ENCODE peak calls at places on chromosomes 11 and 22, in seven cellular contexts. N is HCT116, O is esophagus squamous epithelium, P is IMR-90, A is A549, Z is right lobe of liver, G is uterus. C is an unnamed sample.

GRCh38 chr11:44592125-44592643 is 26.7 kb downstream of the CD82 start:
- DNase-seq in P (peak), G (peak), Z (no peak), O (no peak), A (no peak), N (no peak), C (peak)

GRCh38 chr22:50150161-50151129 is 20.1 kb upstream of the PANX2 start:
- DNase-seq in A (no peak), P (peak), N (no peak), O (no peak), Z (no peak), G (no peak), C (no peak)

GRCh38 chr11:79314906-79315689 is 125.7 kb downstream of the TENM4 start:
- DNase-seq in G (no peak), O (no peak), A (no peak), N (no peak), P (peak), Z (no peak), C (no peak)

GRCh38 chr11:117625237-117625636 is 171.8 kb downstream of the DSCAML1 start:
- DNase-seq in A (no peak), P (no peak), Z (no peak), G (no peak), N (no peak), O (no peak), C (no peak)

GRCh38 chr22:33909075-33909458 is 11.2 kb downstream of the LARGE1 start:
- DNase-seq in N (no peak), A (peak), O (no peak), G (peak), Z (no peak), P (peak), C (no peak)

GRCh38 chr11:94731921-94732601 is 36.1 kb upstream of the AMOTL1 start:
- DNase-seq in Z (no peak), N (no peak), P (peak), A (peak), G (peak), O (no peak), C (peak)

GRCh38 chr11:61711493-61711892 is 31.3 kb downstream of the DAGLA start:
- DNase-seq in Z (no peak), O (no peak), G (no peak), P (no peak), A (no peak), N (no peak), C (no peak)

GRCh38 chr11:126080206-126080941 is 17.7 kb upstream of the CDON start:
- DNase-seq in N (no peak), A (no peak), Z (no peak), O (no peak), P (no peak), G (no peak), C (no peak)

GRCh38 chr11:1086171-1087102 is 11.8 kb downstream of the MUC2 start:
- DNase-seq in N (no peak), G (no peak), A (no peak), O (no peak), P (no peak), Z (peak), C (no peak)
- H3K4me3 ChIP-seq in N (no peak), G (no peak), A (no peak), O (no peak), P (no peak), Z (no peak), C (no peak)

DNA sequence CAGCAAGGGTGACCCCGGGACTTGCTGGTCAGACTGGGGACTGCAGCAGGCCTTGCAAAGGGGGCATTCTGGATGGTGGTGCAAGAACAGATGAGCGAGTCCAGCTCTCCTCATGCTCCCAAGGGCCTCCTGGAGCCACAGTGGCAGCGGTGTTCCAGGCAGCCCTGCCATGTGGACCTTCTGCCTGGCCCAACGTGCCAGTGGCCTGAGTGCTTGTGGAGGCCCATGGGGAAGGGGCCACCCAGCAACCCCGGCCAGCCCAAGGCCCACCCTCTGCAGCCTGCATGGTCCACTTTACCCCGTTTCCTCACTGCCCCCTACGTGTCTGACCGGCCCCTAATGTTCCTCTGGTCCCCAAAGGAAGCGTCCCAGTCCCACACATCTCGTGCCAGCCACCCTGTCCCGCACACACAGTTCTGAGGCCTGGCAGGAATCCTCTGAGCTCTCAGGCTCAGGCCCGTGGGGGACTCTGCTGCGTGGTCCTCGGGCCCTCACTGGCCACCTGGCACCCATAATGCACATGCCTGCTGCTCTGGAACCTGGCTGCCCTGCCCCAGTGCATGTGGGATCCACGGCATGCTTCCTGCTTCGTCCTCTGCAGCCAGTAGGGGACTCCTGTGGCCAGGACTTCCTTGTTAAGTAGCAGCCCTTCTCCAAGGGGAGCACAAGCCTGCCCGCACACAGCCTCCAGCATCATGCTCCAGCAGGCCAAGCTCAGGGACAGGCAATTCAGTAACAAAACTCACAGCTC is 85.5 kb downstream of the DGCR2 start:
- DNase-seq in P (peak), G (no peak), O (no peak), Z (peak), A (peak), N (no peak), C (no peak)
- TF ChIP-seq POLR2A in P (no peak), G (no peak), O (no peak), Z (no peak), A (no peak), N (no peak), C (no peak)

GRCh38 chr11:47154738-47155570 is 21.7 kb downstream of the ARFGAP2 start:
- DNase-seq in O (no peak), A (no peak), Z (no peak), N (no peak), P (no peak), G (no peak), C (no peak)
- H3K4me3 ChIP-seq in O (no peak), A (no peak), Z (no peak), N (no peak), P (no peak), G (no peak), C (no peak)

DNA sequence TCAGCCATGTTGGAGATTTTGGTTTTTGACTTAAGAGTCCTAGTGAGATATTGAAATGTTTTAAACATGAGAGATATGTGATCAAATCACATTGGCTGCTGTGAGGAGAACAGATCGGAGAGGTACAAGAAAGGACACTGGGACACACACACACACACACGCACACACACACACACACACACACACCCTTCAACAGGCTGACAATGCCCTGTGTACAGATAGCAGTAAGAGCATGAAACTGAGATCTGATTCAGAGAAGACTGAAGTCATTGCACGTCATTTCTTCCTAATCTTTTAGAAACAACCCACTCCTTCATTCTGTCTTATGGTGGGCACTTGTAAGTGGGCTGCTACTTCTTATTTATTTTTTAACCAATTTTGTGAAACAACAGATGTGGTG is 200.5 kb upstream of the E2F8 start:
- DNase-seq in A (no peak), O (no peak), G (no peak), Z (no peak), P (no peak), N (no peak), C (no peak)
- TF ChIP-seq POLR2A in A (no peak), O (no peak), G (no peak), Z (no peak), P (no peak), N (no peak), C (no peak)

GRCh38 chr22:45207981-45208664 is 32.6 kb downstream of the KIAA0930 start:
- DNase-seq in O (no peak), Z (no peak), A (no peak), N (no peak), G (no peak), P (peak), C (no peak)
- H3K4me3 ChIP-seq in O (no peak), Z (no peak), A (no peak), N (no peak), G (no peak), P (no peak), C (no peak)

GRCh38 chr11:47980093-47980906 is at the start of gene PTPRJ:
- DNase-seq in O (no peak), G (peak), N (no peak), P (peak), Z (peak), A (peak), C (no peak)

GRCh38 chr11:47983464-47984397 is 3.4 kb downstream of the PTPRJ start:
- DNase-seq in A (peak), O (no peak), N (no peak), Z (no peak), P (peak), G (no peak), C (no peak)

GRCh38 chr11:47979378-47980092 is 824 bp upstream of the PTPRJ start:
- DNase-seq in Z (no peak), A (peak), P (no peak), O (no peak), G (no peak), N (no peak), C (no peak)

GRCh38 chr11:47981667-47982404 is 1.5 kb downstream of the PTPRJ start:
- DNase-seq in P (no peak), A (peak), O (no peak), N (no peak), G (no peak), Z (peak), C (no peak)

GRCh38 chr11:47980907-47981621 is 705 bp downstream of the PTPRJ start:
- DNase-seq in A (peak), G (peak), P (peak), Z (peak), N (no peak), O (no peak), C (no peak)
- TF ChIP-seq POLR2A in A (no peak), G (no peak), P (no peak), Z (no peak), N (no peak), O (no peak), C (no peak)

GRCh38 chr22:45072322-45072903 is 62.6 kb upstream of the PHF21B start:
- DNase-seq in P (peak), O (no peak), Z (no peak), A (peak), N (peak), G (peak), C (no peak)
- H3K4me3 ChIP-seq in P (no peak), O (no peak), Z (no peak), A (peak), N (peak), G (no peak), C (no peak)

GRCh38 chr22:24177456-24177855 is 3.8 kb upstream of the SUSD2 start:
- DNase-seq in O (no peak), Z (no peak), G (no peak), N (no peak), A (no peak), P (no peak), C (no peak)

GRCh38 chr22:24176040-24176439 is 5.2 kb upstream of the SUSD2 start:
- DNase-seq in P (no peak), O (no peak), Z (no peak), A (no peak), N (no peak), G (no peak), C (no peak)

GRCh38 chr22:24177045-24177444 is 4.2 kb upstream of the SUSD2 start:
- DNase-seq in O (no peak), P (no peak), Z (no peak), A (no peak), N (no peak), G (no peak), C (no peak)

GRCh38 chr22:24175160-24175808 is 6.0 kb upstream of the SUSD2 start:
- DNase-seq in Z (peak), A (peak), N (peak), O (no peak), G (peak), P (peak), C (peak)

GRCh38 chr22:24176630-24177029 is 4.7 kb upstream of the SUSD2 start:
- DNase-seq in Z (no peak), A (no peak), O (no peak), G (peak), N (no peak), P (no peak), C (no peak)
- TF ChIP-seq POLR2A in Z (no peak), A (no peak), O (no peak), G (no peak), N (no peak), P (no peak), C (no peak)

GRCh38 chr11:48083427-48083826 is 103.1 kb downstream of the PTPRJ start:
- DNase-seq in Z (no peak), G (no peak), N (no peak), A (no peak), O (no peak), P (peak), C (no peak)

GRCh38 chr11:48080301-48080861 is 100.0 kb downstream of the PTPRJ start:
- DNase-seq in P (no peak), Z (no peak), A (no peak), O (no peak), N (no peak), G (no peak), C (no peak)

GRCh38 chr11:48079602-48080001 is 99.2 kb downstream of the PTPRJ start:
- DNase-seq in G (no peak), P (no peak), A (no peak), Z (no peak), O (no peak), N (no peak), C (no peak)

GRCh38 chr11:48082771-48083170 is 102.4 kb downstream of the PTPRJ start:
- DNase-seq in G (no peak), O (no peak), Z (peak), N (no peak), A (no peak), P (no peak), C (no peak)

DNA sequence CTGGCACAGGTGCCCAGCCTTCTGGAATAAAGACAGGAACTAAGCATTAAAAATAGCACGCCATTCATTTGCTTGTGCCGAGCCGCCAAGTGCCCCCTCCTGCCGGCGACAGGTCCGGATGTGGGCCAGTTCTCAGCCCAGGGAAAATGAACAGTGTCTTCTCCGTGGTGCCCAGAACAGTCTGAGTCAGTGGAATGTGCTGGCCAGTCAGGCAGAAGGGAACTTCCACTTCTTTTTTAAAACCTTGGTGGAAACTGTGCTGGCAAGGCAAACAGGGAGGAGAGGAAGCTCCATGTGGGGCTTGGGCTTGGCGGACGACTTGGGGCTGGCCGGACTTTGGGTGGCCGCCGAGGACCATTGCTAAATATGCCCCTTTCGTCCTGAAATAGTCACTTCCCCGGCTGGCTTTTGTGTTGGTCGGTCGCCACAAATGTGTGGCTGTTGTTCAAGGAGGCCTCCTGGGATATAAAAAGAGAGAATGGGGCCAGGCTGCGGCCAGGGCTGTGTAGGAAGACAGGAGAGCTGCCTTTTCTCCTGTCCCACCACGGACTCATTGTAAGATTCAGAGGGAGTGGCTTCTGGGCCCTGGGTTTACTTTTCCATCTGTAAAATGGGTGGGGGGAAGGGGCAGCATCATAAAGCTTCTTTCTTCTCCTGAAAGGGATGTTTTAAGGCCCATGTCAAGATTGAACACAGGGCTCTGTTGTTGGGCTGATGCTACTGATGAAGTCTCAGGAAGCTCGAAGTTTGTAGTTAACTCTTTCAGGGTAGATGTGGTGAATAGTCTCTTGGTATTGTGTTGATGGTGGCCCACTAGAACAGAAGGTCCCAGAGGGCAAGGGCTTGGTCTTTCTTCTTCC is 101.0 kb downstream of the PTPRJ start:
- DNase-seq in G (peak), P (peak), Z (peak), A (no peak), O (no peak), N (no peak), C (no peak)
- H3K4me3 ChIP-seq in G (no peak), P (no peak), Z (peak), A (no peak), O (no peak), N (no peak), C (peak)